ENCODE peak calls at places on chromosomes 5 and 9, in ten cellular contexts. D is osteocyte, O is mesenchymal stem cell, Y is IMR-90, A is GM19239, H is ELR, C is NCI-H460, I is adipocyte, P is endothelial cell, U is nucleus accumbens. J is an unnamed sample.

GRCh38 chr9:120531683-120532300 is 48.2 kb downstream of the CDK5RAP2 start:
- DNase-seq in D (no peak), O (peak; percentile 35), Y (peak; percentile 32), A (no peak), H (peak; percentile 47), C (peak; percentile 42), I (peak; percentile 66), P (peak; percentile 32), U (no peak), J (peak; percentile 38)

GRCh38 chr9:36191290-36191645 is 547 bp downstream of the CLTA start:
- DNase-seq in D (no peak), O (peak; percentile 45), Y (no peak), A (peak; percentile 28), H (peak; percentile 54), C (no peak), I (peak; percentile 70), P (peak; percentile 36), U (no peak), J (no peak)

GRCh38 chr9:115164511-115164974 is 46.6 kb upstream of the TNC start:
- DNase-seq in D (no peak), O (peak; percentile 73), Y (peak; percentile 33), A (no peak), H (peak; percentile 66), C (no peak), I (peak; percentile 53), P (no peak), U (peak; percentile 73), J (no peak)

GRCh38 chr5:125326114-125326513 is 579.7 kb upstream of the ZNF608 start:
- DNase-seq in D (no peak), O (peak; percentile 82), Y (peak; percentile 88), A (no peak), H (peak; percentile 85), C (peak; percentile 52), I (peak; percentile 81), P (no peak), U (no peak), J (peak; percentile 51)

GRCh38 chr9:90423661-90424193 is 218.9 kb downstream of the DIRAS2 start:
- DNase-seq in D (no peak), O (peak; percentile 29), Y (no peak), A (no peak), H (no peak), C (no peak), I (no peak), P (no peak), U (no peak), J (no peak)

GRCh38 chr9:108363321-108363720 is 492.5 kb downstream of the ACTL7B start:
- DNase-seq in D (no peak), O (no peak), Y (no peak), A (no peak), H (no peak), C (no peak), I (no peak), P (no peak), U (no peak), J (no peak)

GRCh38 chr9:99018653-99019052 is 74.9 kb downstream of the COL15A1 start:
- DNase-seq in D (no peak), O (no peak), Y (no peak), A (no peak), H (no peak), C (no peak), I (no peak), P (no peak), U (no peak), J (no peak)

GRCh38 chr9:137303031-137303892 is 1.2 kb upstream of the NRARP start:
- DNase-seq in D (no peak), O (no peak), Y (no peak), A (no peak), H (no peak), C (no peak), I (no peak), P (peak; percentile 30), U (no peak), J (no peak)

GRCh38 chr5:180649297-180650039 is at the start of gene FLT4:
- DNase-seq in D (no peak), O (no peak), Y (no peak), A (no peak), H (no peak), C (no peak), I (no peak), P (peak; percentile 59), U (no peak), J (no peak)

GRCh38 chr9:70935856-70936255 is 185.6 kb downstream of the TRPM3 start:
- DNase-seq in D (no peak), O (no peak), Y (no peak), A (no peak), H (no peak), C (no peak), I (peak; percentile 12), P (no peak), U (no peak), J (no peak)

GRCh38 chr5:9877473-9877872 is 247.3 kb upstream of the TAS2R1 start:
- DNase-seq in D (no peak), O (no peak), Y (no peak), A (no peak), H (peak; percentile 27), C (no peak), I (no peak), P (no peak), U (no peak), J (no peak)

GRCh38 chr5:103207653-103208052 is 50.9 kb upstream of the MACIR start:
- DNase-seq in D (no peak), O (peak; percentile 12), Y (peak; percentile 10), A (no peak), H (peak; percentile 31), C (no peak), I (peak; percentile 37), P (no peak), U (no peak), J (no peak)

GRCh38 chr9:106075991-106076390 is 381.6 kb downstream of the TMEM38B start:
- DNase-seq in D (no peak), O (peak; percentile 13), Y (peak; percentile 4), A (no peak), H (peak; percentile 54), C (no peak), I (peak; percentile 1), P (no peak), U (no peak), J (no peak)

GRCh38 chr5:125409101-125409495 is 662.7 kb upstream of the ZNF608 start:
- DNase-seq in D (no peak), O (peak; percentile 42), Y (peak; percentile 18), A (no peak), H (peak; percentile 42), C (peak; percentile 76), I (no peak), P (no peak), U (no peak), J (no peak)

GRCh38 chr9:93003552-93004407 is 54.7 kb upstream of the SUSD3 start:
- DNase-seq in D (peak; percentile 84), O (peak; percentile 37), Y (peak; percentile 22), A (peak; percentile 58), H (peak; percentile 63), C (peak; percentile 71), I (peak; percentile 59), P (peak; percentile 64), U (no peak), J (peak; percentile 83)

GRCh38 chr5:133381571-133382365 is 230.6 kb downstream of the FSTL4 start:
- DNase-seq in D (peak; percentile 73), O (no peak), Y (no peak), A (no peak), H (no peak), C (no peak), I (no peak), P (no peak), U (no peak), J (no peak)

GRCh38 chr5:133292300-133292699 is 240.5 kb downstream of the HSPA4 start:
- DNase-seq in D (no peak), O (no peak), Y (no peak), A (no peak), H (peak; percentile 40), C (no peak), I (no peak), P (no peak), U (no peak), J (no peak)

GRCh38 chr9:34961574-34962480 is 3.7 kb downstream of the PHF24 start:
- DNase-seq in D (no peak), O (peak; percentile 64), Y (peak; percentile 80), A (no peak), H (peak; percentile 84), C (no peak), I (peak; percentile 59), P (no peak), U (no peak), J (no peak)

GRCh38 chr9:91191443-91192378 is 170.0 kb downstream of the AUH start:
- DNase-seq in D (peak; percentile 64), O (no peak), Y (no peak), A (no peak), H (no peak), C (no peak), I (no peak), P (no peak), U (no peak), J (no peak)

GRCh38 chr5:174596429-174596828 is 128.0 kb upstream of the MSX2 start:
- DNase-seq in D (no peak), O (peak; percentile 32), Y (peak; percentile 58), A (no peak), H (peak; percentile 19), C (no peak), I (no peak), P (no peak), U (no peak), J (no peak)

GRCh38 chr9:20623021-20623747 is 885 bp upstream of the MLLT3 start:
- DNase-seq in D (no peak), O (peak; percentile 33), Y (peak; percentile 0), A (no peak), H (peak; percentile 38), C (no peak), I (peak; percentile 61), P (peak; percentile 22), U (peak; percentile 45), J (no peak)

GRCh38 chr5:10539685-10539998 is 24.2 kb upstream of the ANKRD33B start:
- DNase-seq in D (no peak), O (peak; percentile 28), Y (peak; percentile 49), A (no peak), H (peak; percentile 52), C (no peak), I (no peak), P (no peak), U (no peak), J (no peak)

GRCh38 chr9:101628173-101628572 is 33.4 kb upstream of the PPP3R2 start:
- DNase-seq in D (no peak), O (no peak), Y (peak; percentile 11), A (no peak), H (peak; percentile 30), C (peak; percentile 55), I (peak; percentile 23), P (peak; percentile 43), U (no peak), J (no peak)

GRCh38 chr5:53438486-53439472 is 41.6 kb upstream of the FST start:
- DNase-seq in D (no peak), O (no peak), Y (peak; percentile 66), A (no peak), H (peak; percentile 77), C (no peak), I (peak; percentile 32), P (no peak), U (no peak), J (no peak)

GRCh38 chr5:82234880-82235279 is 43.3 kb downstream of the RPS23 start:
- DNase-seq in D (no peak), O (no peak), Y (no peak), A (no peak), H (no peak), C (no peak), I (no peak), P (no peak), U (no peak), J (no peak)

GRCh38 chr9:126207256-126207655 is 119.4 kb upstream of the MVB12B start:
- DNase-seq in D (no peak), O (no peak), Y (no peak), A (no peak), H (no peak), C (no peak), I (no peak), P (no peak), U (no peak), J (peak; percentile 35)

GRCh38 chr5:39200081-39200480 is 19.3 kb downstream of the FYB1 start:
- DNase-seq in D (no peak), O (no peak), Y (no peak), A (no peak), H (no peak), C (no peak), I (no peak), P (no peak), U (no peak), J (no peak)

GRCh38 chr9:86892576-86892975 is 54.7 kb downstream of the GAS1 start:
- DNase-seq in D (no peak), O (no peak), Y (peak; percentile 30), A (no peak), H (no peak), C (no peak), I (no peak), P (no peak), U (no peak), J (no peak)